ENCODE peak calls at places on chromosomes 3 and 15, in seven cellular contexts. One of them, this sample, is unnamed.

GRCh38 chr15:51359981-51360380 is 18.5 kb downstream of the GLDN start:
- DNase-seq in psoas muscle: no peak
- DNase-seq in activated CD4-positive, alpha-beta T cell treated with anti-CD3 and anti-CD28 coated beads, Interleukin-2, amount 50 U/mL, for 48 hours: no peak
- DNase-seq in PC-3: no peak
- DNase-seq in tibial nerve: no peak
- DNase-seq in LoVo: no peak
- DNase-seq in activated CD4-positive, CD25-positive, alpha-beta regulatory T cell: no peak
- DNase-seq in this sample: no peak

GRCh38 chr3:76365284-76365683 is 579.9 kb upstream of the ZNF717 start:
- DNase-seq in psoas muscle: no peak
- DNase-seq in activated CD4-positive, alpha-beta T cell treated with anti-CD3 and anti-CD28 coated beads, Interleukin-2, amount 50 U/mL, for 48 hours: no peak
- DNase-seq in PC-3: no peak
- DNase-seq in tibial nerve: no peak
- DNase-seq in LoVo: no peak
- DNase-seq in activated CD4-positive, CD25-positive, alpha-beta regulatory T cell: no peak
- DNase-seq in this sample: no peak

GRCh38 chr15:101795455-101795854 is 7.9 kb upstream of the OR4F6 start:
- DNase-seq in psoas muscle: no peak
- DNase-seq in activated CD4-positive, alpha-beta T cell treated with anti-CD3 and anti-CD28 coated beads, Interleukin-2, amount 50 U/mL, for 48 hours: no peak
- DNase-seq in PC-3: peak
- DNase-seq in tibial nerve: no peak
- DNase-seq in LoVo: no peak
- DNase-seq in activated CD4-positive, CD25-positive, alpha-beta regulatory T cell: no peak
- DNase-seq in this sample: no peak

GRCh38 chr3:123331006-123331405 is 117.9 kb downstream of the ADCY5 start:
- DNase-seq in psoas muscle: no peak
- DNase-seq in activated CD4-positive, alpha-beta T cell treated with anti-CD3 and anti-CD28 coated beads, Interleukin-2, amount 50 U/mL, for 48 hours: no peak
- DNase-seq in PC-3: no peak
- DNase-seq in tibial nerve: no peak
- DNase-seq in LoVo: no peak
- DNase-seq in activated CD4-positive, CD25-positive, alpha-beta regulatory T cell: no peak
- DNase-seq in this sample: no peak

GRCh38 chr3:88991496-88991895 is 115.9 kb upstream of the EPHA3 start:
- DNase-seq in psoas muscle: no peak
- DNase-seq in activated CD4-positive, alpha-beta T cell treated with anti-CD3 and anti-CD28 coated beads, Interleukin-2, amount 50 U/mL, for 48 hours: no peak
- DNase-seq in PC-3: peak
- DNase-seq in tibial nerve: no peak
- DNase-seq in LoVo: no peak
- DNase-seq in activated CD4-positive, CD25-positive, alpha-beta regulatory T cell: no peak
- DNase-seq in this sample: no peak

GRCh38 chr3:7733933-7734332 is 767.7 kb upstream of the LMCD1 start:
- DNase-seq in psoas muscle: no peak
- DNase-seq in activated CD4-positive, alpha-beta T cell treated with anti-CD3 and anti-CD28 coated beads, Interleukin-2, amount 50 U/mL, for 48 hours: no peak
- DNase-seq in PC-3: no peak
- DNase-seq in tibial nerve: no peak
- DNase-seq in LoVo: no peak
- DNase-seq in activated CD4-positive, CD25-positive, alpha-beta regulatory T cell: no peak
- DNase-seq in this sample: no peak

GRCh38 chr3:65953881-65954733 is 84.6 kb downstream of the MAGI1 start:
- DNase-seq in psoas muscle: no peak
- DNase-seq in activated CD4-positive, alpha-beta T cell treated with anti-CD3 and anti-CD28 coated beads, Interleukin-2, amount 50 U/mL, for 48 hours: no peak
- DNase-seq in PC-3: peak
- DNase-seq in tibial nerve: no peak
- DNase-seq in LoVo: peak
- DNase-seq in activated CD4-positive, CD25-positive, alpha-beta regulatory T cell: no peak
- DNase-seq in this sample: no peak

GRCh38 chr3:182809523-182809922 is 16.2 kb downstream of the ATP11B start:
- DNase-seq in psoas muscle: no peak
- DNase-seq in activated CD4-positive, alpha-beta T cell treated with anti-CD3 and anti-CD28 coated beads, Interleukin-2, amount 50 U/mL, for 48 hours: no peak
- DNase-seq in PC-3: no peak
- DNase-seq in tibial nerve: no peak
- DNase-seq in LoVo: no peak
- DNase-seq in activated CD4-positive, CD25-positive, alpha-beta regulatory T cell: no peak
- DNase-seq in this sample: no peak

GRCh38 chr15:48595988-48596387 is 49.5 kb downstream of the FBN1 start:
- DNase-seq in psoas muscle: no peak
- DNase-seq in activated CD4-positive, alpha-beta T cell treated with anti-CD3 and anti-CD28 coated beads, Interleukin-2, amount 50 U/mL, for 48 hours: no peak
- DNase-seq in PC-3: no peak
- DNase-seq in tibial nerve: no peak
- DNase-seq in LoVo: no peak
- DNase-seq in activated CD4-positive, CD25-positive, alpha-beta regulatory T cell: no peak
- DNase-seq in this sample: no peak

GRCh38 chr15:76337047-76337738 is 620 bp downstream of the ISL2 start:
- DNase-seq in psoas muscle: no peak
- DNase-seq in activated CD4-positive, alpha-beta T cell treated with anti-CD3 and anti-CD28 coated beads, Interleukin-2, amount 50 U/mL, for 48 hours: no peak
- DNase-seq in PC-3: peak
- DNase-seq in tibial nerve: no peak
- DNase-seq in LoVo: no peak
- DNase-seq in activated CD4-positive, CD25-positive, alpha-beta regulatory T cell: no peak
- DNase-seq in this sample: no peak

GRCh38 chr15:88612186-88612796 is 8.8 kb upstream of the AEN start:
- DNase-seq in psoas muscle: no peak
- DNase-seq in activated CD4-positive, alpha-beta T cell treated with anti-CD3 and anti-CD28 coated beads, Interleukin-2, amount 50 U/mL, for 48 hours: no peak
- DNase-seq in PC-3: no peak
- DNase-seq in tibial nerve: no peak
- DNase-seq in LoVo: no peak
- DNase-seq in activated CD4-positive, CD25-positive, alpha-beta regulatory T cell: no peak
- DNase-seq in this sample: no peak

GRCh38 chr3:117495620-117496019 is 786.0 kb downstream of the TUSC7 start:
- DNase-seq in psoas muscle: no peak
- DNase-seq in activated CD4-positive, alpha-beta T cell treated with anti-CD3 and anti-CD28 coated beads, Interleukin-2, amount 50 U/mL, for 48 hours: no peak
- DNase-seq in PC-3: no peak
- DNase-seq in tibial nerve: no peak
- DNase-seq in LoVo: no peak
- DNase-seq in activated CD4-positive, CD25-positive, alpha-beta regulatory T cell: no peak
- DNase-seq in this sample: no peak

GRCh38 chr15:92383528-92384326 is 10.0 kb upstream of the ST8SIA2 start:
- DNase-seq in psoas muscle: no peak
- DNase-seq in activated CD4-positive, alpha-beta T cell treated with anti-CD3 and anti-CD28 coated beads, Interleukin-2, amount 50 U/mL, for 48 hours: peak
- DNase-seq in PC-3: peak
- DNase-seq in tibial nerve: no peak
- DNase-seq in LoVo: no peak
- DNase-seq in activated CD4-positive, CD25-positive, alpha-beta regulatory T cell: no peak
- DNase-seq in this sample: no peak

GRCh38 chr3:148840419-148840818 is 12.8 kb downstream of the CPB1 start:
- DNase-seq in psoas muscle: no peak
- DNase-seq in activated CD4-positive, alpha-beta T cell treated with anti-CD3 and anti-CD28 coated beads, Interleukin-2, amount 50 U/mL, for 48 hours: no peak
- DNase-seq in PC-3: no peak
- DNase-seq in tibial nerve: no peak
- DNase-seq in LoVo: no peak
- DNase-seq in activated CD4-positive, CD25-positive, alpha-beta regulatory T cell: no peak
- DNase-seq in this sample: no peak

GRCh38 chr15:84749111-84749991 is 959 bp downstream of the ZNF592 start:
- DNase-seq in psoas muscle: peak
- DNase-seq in activated CD4-positive, alpha-beta T cell treated with anti-CD3 and anti-CD28 coated beads, Interleukin-2, amount 50 U/mL, for 48 hours: peak
- DNase-seq in PC-3: peak
- DNase-seq in tibial nerve: no peak
- DNase-seq in LoVo: peak
- DNase-seq in activated CD4-positive, CD25-positive, alpha-beta regulatory T cell: peak
- DNase-seq in this sample: no peak

GRCh38 chr3:177973241-177973840 is 562.9 kb upstream of the KCNMB2 start:
- DNase-seq in psoas muscle: no peak
- DNase-seq in activated CD4-positive, alpha-beta T cell treated with anti-CD3 and anti-CD28 coated beads, Interleukin-2, amount 50 U/mL, for 48 hours: no peak
- DNase-seq in PC-3: peak
- DNase-seq in tibial nerve: no peak
- DNase-seq in LoVo: no peak
- DNase-seq in activated CD4-positive, CD25-positive, alpha-beta regulatory T cell: no peak
- DNase-seq in this sample: no peak

GRCh38 chr3:172260381-172260780 is 187.9 kb downstream of the GHSR start:
- DNase-seq in psoas muscle: no peak
- DNase-seq in activated CD4-positive, alpha-beta T cell treated with anti-CD3 and anti-CD28 coated beads, Interleukin-2, amount 50 U/mL, for 48 hours: no peak
- DNase-seq in PC-3: no peak
- DNase-seq in tibial nerve: no peak
- DNase-seq in LoVo: no peak
- DNase-seq in activated CD4-positive, CD25-positive, alpha-beta regulatory T cell: no peak
- DNase-seq in this sample: no peak

GRCh38 chr15:70559223-70559823 is 204.0 kb downstream of the UACA start:
- DNase-seq in psoas muscle: peak
- DNase-seq in activated CD4-positive, alpha-beta T cell treated with anti-CD3 and anti-CD28 coated beads, Interleukin-2, amount 50 U/mL, for 48 hours: peak
- DNase-seq in PC-3: no peak
- DNase-seq in tibial nerve: peak
- DNase-seq in LoVo: no peak
- DNase-seq in activated CD4-positive, CD25-positive, alpha-beta regulatory T cell: peak
- DNase-seq in this sample: no peak

GRCh38 chr3:169964176-169964575 is 2.4 kb upstream of the SEC62 start:
- DNase-seq in psoas muscle: no peak
- DNase-seq in activated CD4-positive, alpha-beta T cell treated with anti-CD3 and anti-CD28 coated beads, Interleukin-2, amount 50 U/mL, for 48 hours: no peak
- DNase-seq in PC-3: peak
- DNase-seq in tibial nerve: no peak
- DNase-seq in LoVo: no peak
- DNase-seq in activated CD4-positive, CD25-positive, alpha-beta regulatory T cell: no peak
- DNase-seq in this sample: no peak

GRCh38 chr15:81002254-81003022 is 1.7 kb downstream of the TLNRD1 start:
- DNase-seq in psoas muscle: peak
- DNase-seq in activated CD4-positive, alpha-beta T cell treated with anti-CD3 and anti-CD28 coated beads, Interleukin-2, amount 50 U/mL, for 48 hours: no peak
- DNase-seq in PC-3: no peak
- DNase-seq in tibial nerve: no peak
- DNase-seq in LoVo: no peak
- DNase-seq in activated CD4-positive, CD25-positive, alpha-beta regulatory T cell: no peak
- DNase-seq in this sample: no peak